ENCODE peak calls at places on chromosome 1, in eight cellular contexts. One of them, this sample, is unnamed.

GRCh38 chr1:183180634-183181056 is 5.4 kb upstream of the LAMC2 start:
- DNase-seq in breast epithelium: peak; percentile 68
- DNase-seq in CD8-positive, alpha-beta T cell: no peak
- DNase-seq in upper lobe of right lung: no peak
- DNase-seq in cardiac muscle cell: peak; percentile 12
- DNase-seq in AG04450: no peak
- DNase-seq in tibial nerve: peak; percentile 12
- DNase-seq in lung: peak; percentile 34
- DNase-seq in this sample: peak; percentile 59

GRCh38 chr1:196877964-196878363 is 9.9 kb upstream of the CFHR4 start:
- DNase-seq in upper lobe of right lung: peak; percentile 60
- DNase-seq in tibial nerve: no peak
- DNase-seq in breast epithelium: no peak
- DNase-seq in cardiac muscle cell: peak; percentile 34
- DNase-seq in AG04450: no peak
- DNase-seq in lung: no peak
- DNase-seq in CD8-positive, alpha-beta T cell: no peak
- DNase-seq in this sample: peak; percentile 2

GRCh38 chr1:3226664-3227371 is 157.8 kb downstream of the PRDM16 start:
- DNase-seq in CD8-positive, alpha-beta T cell: no peak
- DNase-seq in lung: no peak
- DNase-seq in breast epithelium: no peak
- DNase-seq in tibial nerve: no peak
- DNase-seq in upper lobe of right lung: no peak
- DNase-seq in cardiac muscle cell: no peak
- DNase-seq in AG04450: no peak
- DNase-seq in this sample: no peak

GRCh38 chr1:213568929-213569815 is 418.6 kb upstream of the PROX1 start:
- DNase-seq in AG04450: no peak
- DNase-seq in upper lobe of right lung: no peak
- DNase-seq in cardiac muscle cell: no peak
- DNase-seq in lung: no peak
- DNase-seq in tibial nerve: no peak
- DNase-seq in breast epithelium: no peak
- DNase-seq in CD8-positive, alpha-beta T cell: no peak
- DNase-seq in this sample: no peak

GRCh38 chr1:94044290-94044790 is 76.6 kb downstream of the ABCA4 start:
- DNase-seq in breast epithelium: peak; percentile 70
- DNase-seq in AG04450: no peak
- DNase-seq in tibial nerve: no peak
- DNase-seq in upper lobe of right lung: peak; percentile 78
- DNase-seq in lung: peak; percentile 59
- DNase-seq in cardiac muscle cell: no peak
- DNase-seq in CD8-positive, alpha-beta T cell: no peak
- DNase-seq in this sample: no peak

GRCh38 chr1:202255343-202255742 is 61.7 kb downstream of the LGR6 start:
- DNase-seq in AG04450: no peak
- DNase-seq in breast epithelium: no peak
- DNase-seq in CD8-positive, alpha-beta T cell: no peak
- DNase-seq in upper lobe of right lung: peak; percentile 19
- DNase-seq in tibial nerve: no peak
- DNase-seq in lung: no peak
- DNase-seq in cardiac muscle cell: no peak
- DNase-seq in this sample: peak; percentile 30

GRCh38 chr1:155309423-155310021 is 856 bp downstream of the FDPS start:
- DNase-seq in tibial nerve: no peak
- DNase-seq in AG04450: no peak
- DNase-seq in cardiac muscle cell: no peak
- DNase-seq in lung: peak; percentile 52
- DNase-seq in CD8-positive, alpha-beta T cell: no peak
- DNase-seq in breast epithelium: no peak
- DNase-seq in upper lobe of right lung: peak; percentile 80
- DNase-seq in this sample: no peak

GRCh38 chr1:15210651-15211390 is 36.2 kb upstream of the FHAD1 start:
- DNase-seq in lung: no peak
- DNase-seq in AG04450: no peak
- DNase-seq in tibial nerve: no peak
- DNase-seq in cardiac muscle cell: no peak
- DNase-seq in upper lobe of right lung: peak; percentile 10
- DNase-seq in breast epithelium: no peak
- DNase-seq in CD8-positive, alpha-beta T cell: no peak
- DNase-seq in this sample: no peak

GRCh38 chr1:50268049-50268448 is 155.2 kb downstream of the DMRTA2 start:
- DNase-seq in CD8-positive, alpha-beta T cell: no peak
- DNase-seq in AG04450: no peak
- DNase-seq in lung: no peak
- DNase-seq in cardiac muscle cell: peak; percentile 75
- DNase-seq in upper lobe of right lung: no peak
- DNase-seq in tibial nerve: no peak
- DNase-seq in breast epithelium: no peak
- DNase-seq in this sample: no peak

GRCh38 chr1:184118051-184118450 is 66.5 kb downstream of the TSEN15 start:
- DNase-seq in CD8-positive, alpha-beta T cell: no peak
- DNase-seq in tibial nerve: no peak
- DNase-seq in cardiac muscle cell: no peak
- DNase-seq in AG04450: peak; percentile 92
- DNase-seq in breast epithelium: no peak
- DNase-seq in lung: no peak
- DNase-seq in upper lobe of right lung: no peak
- DNase-seq in this sample: peak; percentile 92

GRCh38 chr1:36977736-36978314 is 56.5 kb downstream of the GRIK3 start:
- DNase-seq in lung: no peak
- DNase-seq in breast epithelium: no peak
- DNase-seq in tibial nerve: no peak
- DNase-seq in AG04450: no peak
- DNase-seq in upper lobe of right lung: no peak
- DNase-seq in cardiac muscle cell: no peak
- DNase-seq in CD8-positive, alpha-beta T cell: no peak
- DNase-seq in this sample: no peak

GRCh38 chr1:173253046-173253445 is 45.9 kb upstream of the TNFSF4 start:
- DNase-seq in breast epithelium: no peak
- DNase-seq in CD8-positive, alpha-beta T cell: no peak
- DNase-seq in upper lobe of right lung: no peak
- DNase-seq in tibial nerve: no peak
- DNase-seq in AG04450: peak; percentile 10
- DNase-seq in lung: no peak
- DNase-seq in cardiac muscle cell: no peak
- DNase-seq in this sample: peak; percentile 16

GRCh38 chr1:215321802-215322201 is 239.3 kb downstream of the KCNK2 start:
- DNase-seq in breast epithelium: no peak
- DNase-seq in cardiac muscle cell: no peak
- DNase-seq in CD8-positive, alpha-beta T cell: no peak
- DNase-seq in AG04450: no peak
- DNase-seq in tibial nerve: no peak
- DNase-seq in upper lobe of right lung: no peak
- DNase-seq in lung: no peak
- DNase-seq in this sample: peak; percentile 1

GRCh38 chr1:61506231-61506630 is 218.7 kb downstream of the TM2D1 start:
- DNase-seq in cardiac muscle cell: no peak
- DNase-seq in CD8-positive, alpha-beta T cell: no peak
- DNase-seq in AG04450: no peak
- DNase-seq in lung: no peak
- DNase-seq in tibial nerve: no peak
- DNase-seq in upper lobe of right lung: no peak
- DNase-seq in breast epithelium: no peak
- DNase-seq in this sample: peak; percentile 58

GRCh38 chr1:153928245-153928644 is 5.5 kb upstream of the GATAD2B start:
- DNase-seq in cardiac muscle cell: no peak
- DNase-seq in upper lobe of right lung: no peak
- DNase-seq in CD8-positive, alpha-beta T cell: no peak
- DNase-seq in AG04450: no peak
- DNase-seq in breast epithelium: no peak
- DNase-seq in lung: no peak
- DNase-seq in tibial nerve: no peak
- DNase-seq in this sample: no peak

GRCh38 chr1:41738475-41738874 is 180.2 kb downstream of the HIVEP3 start:
- DNase-seq in breast epithelium: no peak
- DNase-seq in cardiac muscle cell: no peak
- DNase-seq in upper lobe of right lung: peak; percentile 28
- DNase-seq in lung: no peak
- DNase-seq in tibial nerve: no peak
- DNase-seq in AG04450: no peak
- DNase-seq in CD8-positive, alpha-beta T cell: no peak
- DNase-seq in this sample: no peak

GRCh38 chr1:212686591-212686990 is 13.0 kb downstream of the BATF3 start:
- DNase-seq in AG04450: no peak
- DNase-seq in CD8-positive, alpha-beta T cell: no peak
- DNase-seq in tibial nerve: no peak
- DNase-seq in breast epithelium: no peak
- DNase-seq in cardiac muscle cell: no peak
- DNase-seq in lung: no peak
- DNase-seq in upper lobe of right lung: no peak
- DNase-seq in this sample: no peak

GRCh38 chr1:1782399-1783221 is 4.3 kb upstream of the NADK start:
- DNase-seq in tibial nerve: peak; percentile 65
- DNase-seq in AG04450: no peak
- DNase-seq in cardiac muscle cell: peak; percentile 18
- DNase-seq in CD8-positive, alpha-beta T cell: peak; percentile 22
- DNase-seq in breast epithelium: no peak
- DNase-seq in upper lobe of right lung: peak; percentile 88
- DNase-seq in lung: peak; percentile 81
- DNase-seq in this sample: peak; percentile 85

GRCh38 chr1:32014199-32014936 is 700 bp downstream of the KHDRBS1 start:
- DNase-seq in upper lobe of right lung: peak; percentile 78
- DNase-seq in lung: peak; percentile 58
- DNase-seq in CD8-positive, alpha-beta T cell: peak; percentile 17
- DNase-seq in AG04450: peak; percentile 20
- DNase-seq in tibial nerve: peak; percentile 34
- DNase-seq in cardiac muscle cell: peak; percentile 71
- DNase-seq in breast epithelium: peak; percentile 61
- DNase-seq in this sample: peak; percentile 67
- TF ChIP-seq CTCF in upper lobe of right lung: no peak
- TF ChIP-seq CTCF in lung: no peak
- TF ChIP-seq CTCF in CD8-positive, alpha-beta T cell: no peak
- TF ChIP-seq CTCF in AG04450: no peak
- TF ChIP-seq CTCF in tibial nerve: no peak
- TF ChIP-seq CTCF in cardiac muscle cell: no peak
- TF ChIP-seq CTCF in breast epithelium: no peak
- TF ChIP-seq CTCF in this sample: no peak

DNA sequence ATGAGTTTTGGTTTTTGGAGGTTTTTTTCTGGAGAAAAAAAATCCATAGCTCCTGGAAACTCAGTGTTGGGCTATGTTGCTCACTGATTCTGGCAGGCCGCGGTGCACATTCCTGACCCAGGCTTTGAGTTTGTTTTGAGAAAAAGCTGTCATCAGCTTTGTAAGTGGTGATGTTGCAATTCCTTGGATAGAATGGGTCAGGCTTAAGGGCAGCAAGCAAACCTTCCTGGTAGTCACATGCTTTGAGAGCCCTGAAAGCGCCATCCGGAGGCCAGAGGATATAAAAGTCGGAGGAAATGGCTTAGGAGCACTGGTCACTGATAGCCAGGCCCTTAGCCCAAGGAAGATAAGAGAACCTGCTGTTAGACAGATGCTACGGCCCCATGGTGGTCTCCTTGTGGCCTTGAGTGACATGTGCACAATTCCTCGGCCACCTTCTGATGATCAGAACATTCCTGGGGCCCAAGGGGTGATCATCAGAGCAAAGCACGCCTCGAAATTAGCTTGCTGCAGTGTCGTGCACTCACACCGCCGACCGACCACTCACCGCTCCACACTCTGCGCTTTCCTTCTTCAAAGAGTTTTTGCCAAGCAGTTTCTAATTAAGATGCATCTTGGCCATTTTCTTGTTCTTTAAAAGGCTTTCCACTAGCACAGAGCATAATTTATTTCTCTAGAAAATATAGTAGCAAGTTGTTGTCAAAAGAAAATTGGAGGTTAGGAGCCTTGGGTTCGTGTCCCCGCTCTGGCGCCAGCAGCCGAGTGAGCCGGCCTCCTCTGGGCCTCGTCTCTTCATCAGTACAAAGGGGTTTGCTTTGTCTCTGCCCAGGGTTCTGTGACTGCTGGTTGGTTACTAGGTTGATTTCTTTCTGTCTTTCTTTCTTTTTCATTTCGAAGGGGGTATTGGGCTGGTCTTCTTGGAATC is 78.7 kb downstream of the MAN1C1 start:
- DNase-seq in CD8-positive, alpha-beta T cell: no peak
- DNase-seq in tibial nerve: peak; percentile 81
- DNase-seq in cardiac muscle cell: peak; percentile 94
- DNase-seq in breast epithelium: peak; percentile 68
- DNase-seq in AG04450: peak; percentile 97
- DNase-seq in upper lobe of right lung: peak; percentile 80
- DNase-seq in lung: peak; percentile 83
- DNase-seq in this sample: peak; percentile 97
- H3K4me3 ChIP-seq in CD8-positive, alpha-beta T cell: no peak overlapping the region
- H3K4me3 ChIP-seq in tibial nerve: no peak overlapping the region
- H3K4me3 ChIP-seq in cardiac muscle cell: no peak overlapping the region
- H3K4me3 ChIP-seq in breast epithelium: no peak overlapping the region
- H3K4me3 ChIP-seq in AG04450: no peak overlapping the region
- H3K4me3 ChIP-seq in upper lobe of right lung: no peak overlapping the region
- H3K4me3 ChIP-seq in lung: no peak overlapping the region
- H3K4me3 ChIP-seq in this sample: no peak overlapping the region

GRCh38 chr1:117093870-117094621 is 27.5 kb downstream of the TRIM45 start:
- DNase-seq in AG04450: no peak
- DNase-seq in upper lobe of right lung: no peak
- DNase-seq in cardiac muscle cell: peak; percentile 37
- DNase-seq in tibial nerve: no peak
- DNase-seq in breast epithelium: no peak
- DNase-seq in CD8-positive, alpha-beta T cell: no peak
- DNase-seq in lung: peak; percentile 31
- DNase-seq in this sample: peak; percentile 68
- TF ChIP-seq CTCF in AG04450: peak; percentile 29
- TF ChIP-seq CTCF in upper lobe of right lung: peak; percentile 24
- TF ChIP-seq CTCF in cardiac muscle cell: peak; percentile 40
- TF ChIP-seq CTCF in tibial nerve: no peak
- TF ChIP-seq CTCF in breast epithelium: no peak
- TF ChIP-seq CTCF in CD8-positive, alpha-beta T cell: peak; percentile 35
- TF ChIP-seq CTCF in lung: no peak
- TF ChIP-seq CTCF in this sample: peak; percentile 29

GRCh38 chr1:26043765-26044164 is 2.2 kb downstream of the SLC30A2 start:
- DNase-seq in CD8-positive, alpha-beta T cell: no peak
- DNase-seq in breast epithelium: no peak
- DNase-seq in tibial nerve: no peak
- DNase-seq in upper lobe of right lung: no peak
- DNase-seq in cardiac muscle cell: no peak
- DNase-seq in AG04450: no peak
- DNase-seq in lung: no peak
- DNase-seq in this sample: no peak

GRCh38 chr1:26046313-26047031 is 554 bp upstream of the SLC30A2 start:
- DNase-seq in breast epithelium: no peak
- DNase-seq in lung: no peak
- DNase-seq in CD8-positive, alpha-beta T cell: no peak
- DNase-seq in AG04450: no peak
- DNase-seq in tibial nerve: no peak
- DNase-seq in cardiac muscle cell: no peak
- DNase-seq in upper lobe of right lung: no peak
- DNase-seq in this sample: no peak

GRCh38 chr1:26045712-26046312 is at the start of gene SLC30A2:
- DNase-seq in cardiac muscle cell: peak; percentile 57
- DNase-seq in breast epithelium: no peak
- DNase-seq in lung: no peak
- DNase-seq in tibial nerve: no peak
- DNase-seq in CD8-positive, alpha-beta T cell: no peak
- DNase-seq in upper lobe of right lung: no peak
- DNase-seq in AG04450: no peak
- DNase-seq in this sample: no peak

GRCh38 chr1:26044414-26044813 is 1.5 kb downstream of the SLC30A2 start:
- DNase-seq in CD8-positive, alpha-beta T cell: no peak
- DNase-seq in tibial nerve: no peak
- DNase-seq in lung: no peak
- DNase-seq in AG04450: no peak
- DNase-seq in cardiac muscle cell: no peak
- DNase-seq in breast epithelium: no peak
- DNase-seq in upper lobe of right lung: no peak
- DNase-seq in this sample: no peak

GRCh38 chr1:26044971-26045711 is 777 bp downstream of the SLC30A2 start:
- DNase-seq in upper lobe of right lung: no peak
- DNase-seq in cardiac muscle cell: no peak
- DNase-seq in tibial nerve: no peak
- DNase-seq in breast epithelium: no peak
- DNase-seq in AG04450: no peak
- DNase-seq in lung: no peak
- DNase-seq in CD8-positive, alpha-beta T cell: no peak
- DNase-seq in this sample: no peak
- H3K4me3 ChIP-seq in upper lobe of right lung: no peak overlapping the region
- H3K4me3 ChIP-seq in cardiac muscle cell: no peak overlapping the region
- H3K4me3 ChIP-seq in tibial nerve: no peak overlapping the region
- H3K4me3 ChIP-seq in breast epithelium: peak overlapping the region; percentile 53
- H3K4me3 ChIP-seq in AG04450: no peak overlapping the region
- H3K4me3 ChIP-seq in lung: no peak overlapping the region
- H3K4me3 ChIP-seq in CD8-positive, alpha-beta T cell: no peak overlapping the region
- H3K4me3 ChIP-seq in this sample: no peak overlapping the region

This sample was measured in foreskin fibroblast.